ENCODE peak calls at places on chromosomes 4 and X, in eight cellular contexts. S, T, A, K, I, C, P and O are unnamed samples.

GRCh38 chrX:40392599-40392998 is 188.2 kb upstream of the ATP6AP2 start:
- DNase-seq in T (no peak), S (no peak), P (no peak), I (peak), A (no peak), K (no peak), C (no peak), O (no peak)

GRCh38 chrX:1440506-1440905 is 12.2 kb downstream of the ASMTL start:
- DNase-seq in K (no peak), I (no peak), S (no peak), C (no peak), A (no peak), P (no peak), T (no peak), O (no peak)

GRCh38 chrX:10536744-10537143 is 83.6 kb downstream of the MID1 start:
- DNase-seq in I (no peak), K (no peak), C (peak), A (no peak), T (no peak), S (no peak), P (no peak), O (no peak)

GRCh38 chrX:40646489-40647306 is 663 bp downstream of the CXorf38 start:
- DNase-seq in K (peak), T (peak), I (no peak), P (peak), A (peak), C (peak), S (peak), O (no peak)

GRCh38 chrX:7889680-7890079 is 37.5 kb downstream of the PNPLA4 start:
- DNase-seq in K (no peak), A (no peak), T (no peak), I (no peak), C (no peak), S (peak), P (no peak), O (no peak)

GRCh38 chr4:64539234-64539849 is 130.1 kb upstream of the TECRL start:
- DNase-seq in K (no peak), S (peak), P (peak), A (peak), C (peak), T (peak), I (peak), O (peak)

GRCh38 chr4:88958080-88958479 is 98.9 kb downstream of the FAM13A start:
- DNase-seq in A (no peak), S (no peak), P (no peak), C (no peak), I (no peak), K (no peak), T (no peak), O (no peak)

GRCh38 chrX:132031867-132032266 is 8.8 kb downstream of the STK26 start:
- DNase-seq in K (no peak), I (no peak), T (no peak), C (no peak), A (no peak), P (no peak), S (no peak), O (no peak)

GRCh38 chr4:96455045-96455720 is 615.3 kb downstream of the PDHA2 start:
- DNase-seq in T (no peak), K (no peak), P (no peak), A (no peak), I (peak), C (no peak), S (no peak), O (no peak)

GRCh38 chrX:36583674-36584073 is 424.5 kb upstream of the FAM47C start:
- DNase-seq in C (no peak), S (no peak), I (no peak), K (no peak), A (no peak), T (no peak), P (no peak), O (no peak)

GRCh38 chrX:643911-644303 is 13.3 kb downstream of the SHOX start:
- DNase-seq in A (no peak), I (no peak), T (no peak), K (no peak), S (no peak), C (no peak), P (no peak), O (no peak)

GRCh38 chr4:105587851-105588250 is 35.4 kb downstream of the ARHGEF38 start:
- DNase-seq in I (no peak), K (no peak), P (no peak), T (no peak), A (no peak), C (no peak), S (no peak), O (no peak)

GRCh38 chr4:102263024-102263787 is 82.1 kb downstream of the SLC39A8 start:
- DNase-seq in K (no peak), T (no peak), C (peak), P (peak), A (peak), I (no peak), S (peak), O (peak)

GRCh38 chr4:79014230-79014629 is 75.0 kb upstream of the PAQR3 start:
- DNase-seq in P (no peak), K (no peak), S (no peak), T (no peak), I (no peak), A (no peak), C (no peak), O (no peak)

GRCh38 chr4:113419631-113420030 is 341.9 kb downstream of the CAMK2D start:
- DNase-seq in K (no peak), P (no peak), A (no peak), S (no peak), T (no peak), I (no peak), C (no peak), O (no peak)

GRCh38 chrX:72060196-72060974 is 71.3 kb downstream of the RTL5 start:
- DNase-seq in C (no peak), K (no peak), A (peak), S (peak), P (no peak), I (peak), T (no peak), O (no peak)

GRCh38 chrX:44025611-44026010 is 52.4 kb upstream of the NDP start:
- DNase-seq in A (no peak), P (peak), S (peak), K (no peak), C (peak), T (no peak), I (no peak), O (no peak)

GRCh38 chr4:8160233-8160560 is 1.6 kb upstream of the ABLIM2 start:
- DNase-seq in P (no peak), I (no peak), S (no peak), A (no peak), K (no peak), C (no peak), T (no peak), O (no peak)

GRCh38 chrX:27619975-27620374 is 29.8 kb downstream of the DCAF8L2 start:
- DNase-seq in P (peak), K (no peak), I (no peak), T (no peak), S (peak), C (peak), A (peak), O (no peak)

GRCh38 chr4:130233377-130234047 is 1137.6 kb downstream of the C4orf33 start:
- DNase-seq in P (peak), A (no peak), T (no peak), S (peak), I (no peak), C (no peak), K (no peak), O (no peak)

GRCh38 chrX:13581554-13581953 is 12.2 kb downstream of the EGFL6 start:
- DNase-seq in A (no peak), I (no peak), C (no peak), S (no peak), T (no peak), K (no peak), P (peak), O (no peak)

GRCh38 chr4:30716671-30717207 is 3.4 kb upstream of the PCDH7 start:
- DNase-seq in P (peak), S (peak), C (peak), A (peak), I (no peak), K (no peak), T (no peak), O (no peak)

GRCh38 chr4:132642196-132642817 is 506.8 kb upstream of the PCDH10 start:
- DNase-seq in S (peak), A (peak), T (peak), K (no peak), P (peak), C (peak), I (peak), O (peak)

GRCh38 chr4:14771504-14772175 is 230.6 kb upstream of the CPEB2 start:
- DNase-seq in K (no peak), C (no peak), A (no peak), T (no peak), S (no peak), I (no peak), P (no peak), O (no peak)

GRCh38 chr4:5782829-5783476 is 72.0 kb downstream of the EVC start:
- DNase-seq in S (no peak), K (no peak), I (no peak), T (no peak), A (no peak), C (no peak), P (no peak), O (no peak)

GRCh38 chr4:2261853-2262144 is at the start of gene MXD4:
- DNase-seq in K (no peak), T (no peak), P (no peak), C (no peak), I (no peak), S (no peak), A (no peak), O (no peak)

GRCh38 chrX:20274121-20274520 is 7.4 kb upstream of the RPS6KA3 start:
- DNase-seq in S (no peak), T (no peak), I (no peak), P (no peak), C (no peak), K (no peak), A (no peak), O (no peak)

GRCh38 chr4:118396881-118397666 is 44.3 kb upstream of the PRSS12 start:
- DNase-seq in S (peak), P (peak), K (no peak), I (no peak), T (no peak), A (no peak), C (no peak), O (no peak)

GRCh38 chr4:86972997-86973396 is 38.2 kb downstream of the AFF1 start:
- DNase-seq in S (peak), K (no peak), P (peak), A (peak), I (peak), C (peak), T (no peak), O (peak)

GRCh38 chrX:72316408-72317079 is 10.8 kb upstream of the CITED1 start:
- DNase-seq in T (no peak), I (no peak), A (no peak), K (no peak), P (no peak), S (no peak), C (no peak), O (no peak)

GRCh38 chr4:27176400-27176799 is 315.8 kb downstream of the STIM2 start:
- DNase-seq in S (peak), T (no peak), C (peak), A (peak), K (no peak), I (peak), P (peak), O (peak)

GRCh38 chr4:10321931-10322330 is 135.3 kb downstream of the ZNF518B start:
- DNase-seq in S (no peak), A (no peak), I (no peak), P (no peak), K (no peak), T (no peak), C (no peak), O (no peak)

GRCh38 chrX:120697053-120697452 is 67.2 kb upstream of the C1GALT1C1 start:
- DNase-seq in P (no peak), C (no peak), S (no peak), K (no peak), T (no peak), A (no peak), I (no peak), O (no peak)

GRCh38 chrX:154809939-154810665 is 4.8 kb upstream of the MPP1 start:
- DNase-seq in I (no peak), T (no peak), A (no peak), K (no peak), C (no peak), S (peak), P (peak), O (no peak)

GRCh38 chr4:169253087-169253675 is 17.6 kb downstream of the SH3RF1 start:
- DNase-seq in A (no peak), T (no peak), C (no peak), I (no peak), K (no peak), P (no peak), S (peak), O (no peak)

GRCh38 chrX:3815896-3816664 is 102.6 kb upstream of the PRKX start:
- DNase-seq in A (peak), T (peak), I (peak), K (peak), P (peak), C (peak), S (peak), O (no peak)

GRCh38 chrX:136812286-136812685 is 31.6 kb upstream of the ARHGEF6 start:
- DNase-seq in S (peak), P (peak), T (no peak), C (no peak), I (no peak), A (no peak), K (no peak), O (no peak)

GRCh38 chrX:31132803-31133202 is 61.0 kb upstream of the FTHL17 start:
- DNase-seq in T (no peak), P (no peak), I (no peak), K (no peak), C (no peak), A (no peak), S (no peak), O (no peak)

GRCh38 chr4:83516042-83516772 is 19.7 kb upstream of the GPAT3 start:
- DNase-seq in S (peak), A (no peak), P (peak), T (no peak), K (no peak), C (no peak), I (no peak), O (no peak)

GRCh38 chr4:37763164-37763444 is 63.4 kb upstream of the PGM2 start:
- DNase-seq in C (no peak), A (no peak), S (no peak), I (no peak), P (no peak), T (no peak), K (no peak), O (no peak)
- H3K4me3 ChIP-seq in C (no peak), A (no peak), S (no peak), I (no peak), P (no peak), T (no peak), K (no peak), O (no peak)

DNA sequence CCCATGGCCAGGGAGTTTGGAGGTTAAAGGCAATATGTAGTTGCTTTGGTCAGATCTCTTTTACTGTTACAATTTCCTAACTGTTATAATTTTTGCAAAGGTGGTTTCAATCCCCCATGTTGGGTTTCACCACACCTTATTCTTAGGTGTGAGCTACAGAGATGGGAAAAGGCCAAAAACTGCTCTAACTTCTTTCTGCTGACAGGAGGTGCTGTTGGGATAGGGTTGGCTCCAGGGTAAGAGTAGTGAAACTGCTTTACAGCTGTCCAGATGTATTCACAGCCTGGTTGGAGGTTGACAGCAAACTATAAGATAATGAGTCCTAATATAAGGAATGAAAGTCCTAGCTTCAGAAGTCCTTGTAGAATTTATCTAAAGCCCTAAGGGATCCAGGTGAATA is 181.3 kb upstream of the TEX13D start:
- DNase-seq in C (no peak), P (no peak), T (no peak), K (no peak), A (no peak), I (no peak), S (no peak), O (no peak)
- TF ChIP-seq CTCF in C (no peak), P (no peak), T (no peak), K (no peak), A (no peak), I (no peak), S (no peak), O (no peak)

DNA sequence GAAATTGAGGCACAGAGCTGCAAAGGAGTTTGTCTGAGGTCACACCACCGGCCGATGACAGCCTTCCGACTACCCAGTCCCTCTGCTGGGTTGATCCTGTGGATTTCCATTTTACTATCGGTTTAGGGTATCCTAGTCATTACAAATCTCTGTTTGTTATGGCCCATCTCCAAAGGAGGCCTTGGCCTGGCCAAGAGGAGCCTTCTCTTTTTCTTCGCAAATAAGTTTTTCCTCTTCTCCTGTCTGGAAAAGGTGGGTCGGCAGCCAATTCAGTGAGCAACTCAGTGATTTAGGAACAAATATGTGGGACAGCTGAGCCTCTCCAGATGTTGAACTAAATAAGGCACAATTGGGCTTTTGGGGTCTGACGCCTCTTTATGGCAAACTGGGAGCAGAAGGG is 169.2 kb upstream of the RBPJ start:
- DNase-seq in I (peak), C (no peak), K (peak), P (peak), T (no peak), A (no peak), S (no peak), O (no peak)
- H3K4me3 ChIP-seq in I (no peak), C (no peak), K (no peak), P (no peak), T (no peak), A (no peak), S (no peak), O (no peak)

DNA sequence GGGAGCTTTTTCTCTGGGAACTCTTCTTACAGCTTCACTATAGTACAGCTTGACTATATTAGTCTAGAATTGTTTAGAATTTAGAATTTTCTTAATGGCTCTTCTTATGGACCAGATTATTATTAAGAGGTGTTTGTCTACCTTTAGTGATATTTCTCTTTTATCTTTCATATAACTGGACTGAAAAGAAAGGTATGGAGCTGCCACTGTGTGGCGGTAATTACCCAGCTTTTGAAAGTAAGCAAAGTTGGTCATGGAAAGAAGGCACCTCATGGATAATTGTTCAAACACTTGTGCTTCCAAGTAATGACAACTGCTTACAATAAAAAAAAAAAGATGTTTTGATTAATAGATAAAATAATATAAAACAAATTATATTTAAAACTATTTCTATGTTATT is 1112.5 kb downstream of the TECRL start:
- DNase-seq in A (peak), S (peak), P (no peak), K (no peak), T (no peak), C (peak), I (peak), O (peak)
- TF ChIP-seq CTCF in A (no peak), S (no peak), P (no peak), K (no peak), T (no peak), C (peak), I (peak), O (peak)

GRCh38 chr4:757111-757510 is 51.5 kb downstream of the PCGF3 start:
- DNase-seq in I (no peak), P (no peak), S (no peak), A (no peak), K (no peak), T (no peak), C (no peak), O (no peak)
- H3K4me3 ChIP-seq in I (no peak), P (no peak), S (no peak), A (no peak), K (no peak), T (no peak), C (no peak), O (no peak)

GRCh38 chr4:150176559-150176958 is 98.3 kb downstream of the DCLK2 start:
- DNase-seq in C (peak), S (no peak), I (no peak), K (no peak), A (peak), P (peak), T (no peak), O (no peak)

GRCh38 chr4:150178161-150178560 is 99.9 kb downstream of the DCLK2 start:
- DNase-seq in P (peak), S (peak), I (no peak), T (no peak), C (no peak), K (no peak), A (no peak), O (no peak)

GRCh38 chr4:150173420-150173819 is 95.2 kb downstream of the DCLK2 start:
- DNase-seq in I (no peak), P (peak), S (peak), C (no peak), T (no peak), K (no peak), A (peak), O (no peak)

GRCh38 chr4:150173854-150174398 is 95.7 kb downstream of the DCLK2 start:
- DNase-seq in S (peak), K (no peak), C (no peak), I (no peak), T (no peak), P (no peak), A (no peak), O (no peak)
- TF ChIP-seq CTCF in S (no peak), K (no peak), C (no peak), I (no peak), T (no peak), P (no peak), A (no peak), O (no peak)